ENCODE peak calls at places on chromosomes 7 and 10, in four cellular contexts. W is stimulated activated CD4-positive, alpha-beta T cell treated with anti-CD3 and anti-CD28 coated beads, Interleukin-1b, Interleukin-23, amount 100 ng/mL, for 4 hours; T is mucosa of gallbladder; D is hypothalamus. B is an unnamed sample.

GRCh38 chr7:30502470-30503251 is 2.0 kb downstream of the GGCT start:
- DNase-seq in W (no peak), T (no peak), D (no peak), B (no peak)

GRCh38 chr7:94561841-94562514 is 52.4 kb downstream of the CASD1 start:
- DNase-seq in W (no peak), T (no peak), D (no peak), B (peak; percentile 28)

GRCh38 chr7:68107256-68107655 is 1110.6 kb downstream of the TYW1 start:
- DNase-seq in W (no peak), T (no peak), D (no peak), B (no peak)

GRCh38 chr7:21948887-21949469 is 3.3 kb upstream of the CDCA7L start:
- DNase-seq in W (no peak), T (no peak), D (no peak), B (no peak)

GRCh38 chr10:97333351-97333600 is 1.3 kb downstream of the FRAT2 start:
- DNase-seq in W (no peak), T (no peak), D (no peak), B (peak; percentile 20)

GRCh38 chr10:95451568-95452524 is 109.3 kb downstream of the SORBS1 start:
- DNase-seq in W (no peak), T (no peak), D (no peak), B (no peak)

GRCh38 chr7:152451356-152451755 is 15.6 kb upstream of the KMT2C start:
- DNase-seq in W (no peak), T (no peak), D (no peak), B (no peak)

GRCh38 chr7:24939406-24939805 is 40.6 kb downstream of the OSBPL3 start:
- DNase-seq in W (no peak), T (no peak), D (no peak), B (no peak)

GRCh38 chr7:126026421-126027088 is 1096.9 kb upstream of the POT1 start:
- DNase-seq in W (no peak), T (no peak), D (no peak), B (no peak)

GRCh38 chr10:130141460-130141859 is 5.3 kb downstream of the GLRX3 start:
- DNase-seq in W (no peak), T (no peak), D (no peak), B (peak; percentile 13)

GRCh38 chr7:134478707-134479106 is 19.8 kb upstream of the AKR1B1 start:
- DNase-seq in W (no peak), T (no peak), D (no peak), B (no peak)

GRCh38 chr10:76553700-76554470 is 1083.7 kb downstream of the KCNMA1 start:
- DNase-seq in W (no peak), T (no peak), D (no peak), B (no peak)

B was measured in HFFc6.